ENCODE peak calls at places on chromosomes 12 and 14, in seven cellular contexts. N, Z, Y, U, R, H and D are unnamed samples. For H3K36me3, the result is how much of the 10 kb centered on the place peaks cover.

GRCh38 chr14:33634631-33635030 is 316.2 kb downstream of the EGLN3 start:
- DNase-seq in N (no peak), Z (no peak), Y (no peak), U (no peak), R (no peak), H (no peak), D (no peak)

GRCh38 chr14:72599579-72600470 is 294.1 kb downstream of the DPF3 start:
- DNase-seq in N (no peak), Z (no peak), Y (no peak), U (no peak), R (no peak), H (peak), D (no peak)

GRCh38 chr12:9810721-9811120 is 16.6 kb upstream of the KLRF1 start:
- DNase-seq in N (no peak), Z (no peak), Y (no peak), U (no peak), R (no peak), H (no peak), D (no peak)

GRCh38 chr12:67940780-67941243 is 48.4 kb upstream of the IFNG-AS1 start:
- DNase-seq in N (no peak), Z (no peak), Y (no peak), U (no peak), R (no peak), H (peak), D (no peak)

GRCh38 chr12:75606146-75606545 is 94.7 kb upstream of the KRR1 start:
- DNase-seq in N (no peak), Z (no peak), Y (no peak), U (no peak), R (no peak), H (no peak), D (no peak)

GRCh38 chr12:75892779-75893408 is 138.7 kb downstream of the PHLDA1 start:
- DNase-seq in N (no peak), Z (no peak), Y (no peak), U (no peak), R (no peak), H (peak), D (no peak)

GRCh38 chr12:52351196-52352059 is 15.9 kb downstream of the KRT85 start:
- DNase-seq in N (peak), Z (peak), Y (peak), U (peak), R (no peak), H (no peak), D (peak)

GRCh38 chr12:93173178-93173957 is 204.4 kb upstream of the NUDT4 start:
- DNase-seq in N (no peak), Z (no peak), Y (no peak), U (no peak), R (no peak), H (no peak), D (no peak)

GRCh38 chr12:53219956-53220856 is 11.8 kb downstream of the RARG start:
- DNase-seq in N (peak), Z (peak), Y (peak), U (peak), R (peak), H (peak), D (peak)

GRCh38 chr12:22356231-22356630 is 21.7 kb upstream of the ST8SIA1 start:
- DNase-seq in N (no peak), Z (no peak), Y (no peak), U (no peak), R (no peak), H (no peak), D (no peak)

GRCh38 chr12:6554990-6555691 is 701 bp downstream of the IFFO1 start:
- DNase-seq in N (no peak), Z (no peak), Y (peak), U (no peak), R (no peak), H (peak), D (no peak)

GRCh38 chr12:6554168-6554989 is 1.5 kb downstream of the IFFO1 start:
- DNase-seq in N (peak), Z (peak), Y (peak), U (no peak), R (no peak), H (peak), D (peak)

GRCh38 chr12:6551496-6552139 is 4.2 kb downstream of the IFFO1 start:
- DNase-seq in N (no peak), Z (no peak), Y (peak), U (no peak), R (no peak), H (peak), D (no peak)

GRCh38 chr12:6552140-6552551 is 3.7 kb downstream of the IFFO1 start:
- DNase-seq in N (no peak), Z (no peak), Y (peak), U (no peak), R (no peak), H (no peak), D (no peak)

DNA sequence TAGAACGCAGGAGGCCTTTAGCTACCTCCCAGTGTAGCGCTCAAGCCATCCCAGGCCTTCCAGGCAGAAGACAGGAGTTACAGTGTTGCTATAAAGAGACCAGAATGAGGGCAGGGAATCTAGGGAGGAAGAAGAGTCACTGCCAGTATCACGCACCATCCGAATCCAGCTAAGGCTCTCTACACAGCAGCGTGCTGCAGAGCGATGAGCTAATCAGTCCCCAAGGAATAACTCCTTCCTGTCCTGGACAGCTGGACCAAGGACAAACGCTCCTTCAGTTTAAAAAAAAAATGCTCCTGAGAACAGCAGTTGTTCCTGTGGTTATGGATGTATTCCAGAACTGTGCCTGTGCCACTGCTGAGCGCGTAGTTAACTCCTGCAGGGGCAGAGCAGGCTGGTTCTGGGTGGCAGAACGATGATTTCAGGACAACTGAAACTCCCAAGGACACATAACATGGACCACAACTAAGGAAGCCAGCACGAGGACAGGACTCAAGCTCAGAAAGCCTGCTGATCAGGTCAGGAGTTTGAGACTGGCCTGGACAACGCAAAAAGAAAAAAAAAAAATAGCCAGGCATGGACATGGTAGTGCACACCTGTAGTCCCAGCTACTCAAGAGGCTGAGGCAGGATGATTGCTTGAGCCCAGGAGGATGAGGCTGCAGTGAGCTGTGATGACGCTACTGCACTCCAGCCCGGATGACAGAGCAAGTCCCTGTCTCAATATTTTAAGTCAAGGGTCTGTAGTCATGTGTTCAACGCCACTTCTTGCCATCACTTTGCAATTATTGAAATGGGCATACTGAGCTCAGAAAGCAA is 2.6 kb downstream of the IFFO1 start:
- DNase-seq in N (no peak), Z (no peak), Y (peak), U (no peak), R (no peak), H (no peak), D (no peak)
- H3K36me3 ChIP-seq in N (under half), Z (under half), Y (under half), U (under half), R (under half), H (under half), D (under half)

GRCh38 chr12:49647280-49647679 is 23.9 kb downstream of the PRPF40B start:
- DNase-seq in N (no peak), Z (no peak), Y (no peak), U (no peak), R (no peak), H (peak), D (no peak)
- H3K36me3 ChIP-seq in N (under half), Z (under half), Y (under half), U (under half), R (under half), H (under half), D (under half)

GRCh38 chr12:132571051-132571450 is 39.3 kb downstream of the LRCOL1 start:
- DNase-seq in N (no peak), Z (no peak), Y (no peak), U (no peak), R (no peak), H (no peak), D (no peak)

GRCh38 chr12:132570635-132571034 is 39.7 kb downstream of the LRCOL1 start:
- DNase-seq in N (no peak), Z (no peak), Y (no peak), U (no peak), R (no peak), H (no peak), D (no peak)

GRCh38 chr12:132572801-132573760 is 37.3 kb downstream of the LRCOL1 start:
- DNase-seq in N (no peak), Z (no peak), Y (no peak), U (no peak), R (no peak), H (no peak), D (no peak)

GRCh38 chr12:132572106-132572505 is 38.3 kb downstream of the LRCOL1 start:
- DNase-seq in N (no peak), Z (no peak), Y (no peak), U (no peak), R (no peak), H (no peak), D (no peak)

DNA sequence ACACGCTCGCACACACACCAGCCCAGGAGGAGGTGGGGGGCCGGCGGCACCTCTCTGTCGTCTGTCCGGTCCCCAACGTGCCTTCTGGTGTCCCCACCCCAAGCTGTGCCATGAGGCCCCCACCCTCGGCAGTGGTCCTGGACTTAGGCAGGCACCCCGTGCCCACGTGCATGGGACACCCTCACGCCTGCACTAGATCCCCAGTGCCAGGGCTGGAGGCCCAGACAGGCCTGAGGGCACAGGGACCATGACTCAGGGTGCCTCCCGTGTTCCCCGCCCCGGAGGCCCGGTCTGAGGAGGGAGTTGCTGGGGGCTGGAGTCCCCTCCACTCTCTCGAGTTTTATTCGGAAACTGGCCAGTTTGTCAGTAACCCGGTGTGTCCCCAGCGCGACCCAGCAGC is 38.8 kb downstream of the LRCOL1 start:
- DNase-seq in N (no peak), Z (no peak), Y (no peak), U (no peak), R (no peak), H (no peak), D (no peak)
- H3K36me3 ChIP-seq in N (under half), Z (under half), Y (under half), U (under half), R (under half), H (under half), D (half or more)

GRCh38 chr12:113917393-113917792 is 48.7 kb downstream of the RBM19 start:
- DNase-seq in N (no peak), Z (no peak), Y (no peak), U (no peak), R (no peak), H (no peak), D (no peak)
- H3K36me3 ChIP-seq in N (half or more), Z (under half), Y (under half), U (under half), R (under half), H (under half), D (half or more)